ENCODE peak calls at places on chromosomes 13 and 19, in six cellular contexts. One of them, this sample, is unnamed. For H3K4me1, the result is how much of the 10 kb centered on the place peaks cover.

GRCh38 chr19:54459282-54460229 is 4.0 kb downstream of the LENG9 start:
- DNase-seq in body of pancreas: peak
- DNase-seq in aorta: peak
- DNase-seq in PC-3: no peak
- DNase-seq in heart left ventricle: no peak
- DNase-seq in thyroid gland: no peak
- DNase-seq in this sample: no peak

GRCh38 chr13:41919031-41919740 is 41.7 kb downstream of the VWA8 start:
- DNase-seq in body of pancreas: no peak
- DNase-seq in aorta: no peak
- DNase-seq in PC-3: no peak
- DNase-seq in heart left ventricle: peak
- DNase-seq in thyroid gland: no peak
- DNase-seq in this sample: no peak

GRCh38 chr13:46476174-46476573 is 76.8 kb upstream of the LRCH1 start:
- DNase-seq in body of pancreas: no peak
- DNase-seq in aorta: no peak
- DNase-seq in PC-3: no peak
- DNase-seq in heart left ventricle: no peak
- DNase-seq in thyroid gland: no peak
- DNase-seq in this sample: no peak

GRCh38 chr19:29526730-29527499 is 1.1 kb downstream of the VSTM2B start:
- DNase-seq in body of pancreas: no peak
- DNase-seq in aorta: no peak
- DNase-seq in PC-3: no peak
- DNase-seq in heart left ventricle: no peak
- DNase-seq in thyroid gland: no peak
- DNase-seq in this sample: no peak

GRCh38 chr13:112444416-112445399 is 68.6 kb downstream of the SPACA7 start:
- DNase-seq in body of pancreas: no peak
- DNase-seq in aorta: no peak
- DNase-seq in PC-3: no peak
- DNase-seq in heart left ventricle: no peak
- DNase-seq in thyroid gland: no peak
- DNase-seq in this sample: no peak

GRCh38 chr13:42926555-42926954 is 65.5 kb downstream of the EPSTI1 start:
- DNase-seq in body of pancreas: no peak
- DNase-seq in aorta: no peak
- DNase-seq in PC-3: no peak
- DNase-seq in heart left ventricle: no peak
- DNase-seq in thyroid gland: no peak
- DNase-seq in this sample: no peak

GRCh38 chr13:71290963-71291937 is 575.8 kb downstream of the DACH1 start:
- DNase-seq in body of pancreas: peak
- DNase-seq in aorta: peak
- DNase-seq in PC-3: peak
- DNase-seq in heart left ventricle: peak
- DNase-seq in thyroid gland: peak
- DNase-seq in this sample: peak

GRCh38 chr13:48804836-48805601 is 151.3 kb downstream of the CYSLTR2 start:
- DNase-seq in body of pancreas: no peak
- DNase-seq in aorta: no peak
- DNase-seq in PC-3: peak
- DNase-seq in heart left ventricle: no peak
- DNase-seq in thyroid gland: no peak
- DNase-seq in this sample: no peak

GRCh38 chr19:7395360-7395781 is 46.6 kb downstream of the ARHGEF18 start:
- DNase-seq in body of pancreas: peak
- DNase-seq in aorta: no peak
- DNase-seq in PC-3: peak
- DNase-seq in heart left ventricle: no peak
- DNase-seq in thyroid gland: no peak
- DNase-seq in this sample: no peak

GRCh38 chr19:23415561-23416191 is 20.4 kb upstream of the ZNF91 start:
- DNase-seq in body of pancreas: peak
- DNase-seq in aorta: peak
- DNase-seq in PC-3: no peak
- DNase-seq in heart left ventricle: peak
- DNase-seq in thyroid gland: peak
- DNase-seq in this sample: no peak

GRCh38 chr13:48318714-48319457 is 15.3 kb downstream of the RB1 start:
- DNase-seq in body of pancreas: peak
- DNase-seq in aorta: peak
- DNase-seq in PC-3: no peak
- DNase-seq in heart left ventricle: no peak
- DNase-seq in thyroid gland: peak
- DNase-seq in this sample: no peak

GRCh38 chr19:54253331-54254194 is 3.5 kb downstream of the LILRB5 start:
- DNase-seq in body of pancreas: no peak
- DNase-seq in aorta: no peak
- DNase-seq in PC-3: no peak
- DNase-seq in heart left ventricle: no peak
- DNase-seq in thyroid gland: no peak
- DNase-seq in this sample: no peak

GRCh38 chr19:10270616-10271394 is at the start of gene ICAM1:
- DNase-seq in body of pancreas: peak
- DNase-seq in aorta: peak
- DNase-seq in PC-3: peak
- DNase-seq in heart left ventricle: peak
- DNase-seq in thyroid gland: peak
- DNase-seq in this sample: peak

GRCh38 chr13:45415112-45415511 is 3.1 kb downstream of the SLC25A30 start:
- DNase-seq in body of pancreas: no peak
- DNase-seq in aorta: no peak
- DNase-seq in PC-3: no peak
- DNase-seq in heart left ventricle: no peak
- DNase-seq in thyroid gland: no peak
- DNase-seq in this sample: no peak

GRCh38 chr13:39016087-39016486 is 21.8 kb downstream of the PROSER1 start:
- DNase-seq in body of pancreas: no peak
- DNase-seq in aorta: no peak
- DNase-seq in PC-3: no peak
- DNase-seq in heart left ventricle: no peak
- DNase-seq in thyroid gland: no peak
- DNase-seq in this sample: no peak

GRCh38 chr19:3665681-3666544 is 34.4 kb downstream of the PIP5K1C start:
- DNase-seq in body of pancreas: peak
- DNase-seq in aorta: peak
- DNase-seq in PC-3: peak
- DNase-seq in heart left ventricle: peak
- DNase-seq in thyroid gland: peak
- DNase-seq in this sample: peak

GRCh38 chr19:17156947-17157302 is 58.2 kb upstream of the USE1 start:
- DNase-seq in body of pancreas: no peak
- DNase-seq in aorta: no peak
- DNase-seq in PC-3: no peak
- DNase-seq in heart left ventricle: no peak
- DNase-seq in thyroid gland: no peak
- DNase-seq in this sample: no peak

GRCh38 chr13:28463481-28463880 is 31.4 kb downstream of the FLT1 start:
- DNase-seq in body of pancreas: no peak
- DNase-seq in aorta: no peak
- DNase-seq in PC-3: no peak
- DNase-seq in heart left ventricle: no peak
- DNase-seq in thyroid gland: no peak
- DNase-seq in this sample: no peak
- H3K4me3 ChIP-seq in body of pancreas: no peak
- H3K4me3 ChIP-seq in aorta: no peak
- H3K4me3 ChIP-seq in PC-3: no peak
- H3K4me3 ChIP-seq in heart left ventricle: no peak
- H3K4me3 ChIP-seq in thyroid gland: no peak
- H3K4me3 ChIP-seq in this sample: no peak

GRCh38 chr13:110964229-110965037 is 49.6 kb upstream of the ANKRD10 start:
- DNase-seq in body of pancreas: no peak
- DNase-seq in aorta: no peak
- DNase-seq in PC-3: no peak
- DNase-seq in heart left ventricle: no peak
- DNase-seq in thyroid gland: no peak
- DNase-seq in this sample: no peak
- H3K27ac ChIP-seq in body of pancreas: no peak
- H3K27ac ChIP-seq in aorta: no peak
- H3K27ac ChIP-seq in PC-3: peak
- H3K27ac ChIP-seq in heart left ventricle: no peak
- H3K27ac ChIP-seq in thyroid gland: no peak
- H3K27ac ChIP-seq in this sample: no peak

GRCh38 chr19:50332014-50332263 is 2.8 kb upstream of the KCNC3 start:
- DNase-seq in body of pancreas: no peak
- DNase-seq in aorta: no peak
- DNase-seq in PC-3: no peak
- DNase-seq in heart left ventricle: no peak
- DNase-seq in thyroid gland: no peak
- DNase-seq in this sample: no peak

GRCh38 chr19:50333235-50333736 is 4.1 kb upstream of the KCNC3 start:
- DNase-seq in body of pancreas: peak
- DNase-seq in aorta: peak
- DNase-seq in PC-3: peak
- DNase-seq in heart left ventricle: peak
- DNase-seq in thyroid gland: peak
- DNase-seq in this sample: peak

GRCh38 chr19:50332264-50333038 is 3.3 kb upstream of the KCNC3 start:
- DNase-seq in body of pancreas: peak
- DNase-seq in aorta: peak
- DNase-seq in PC-3: peak
- DNase-seq in heart left ventricle: no peak
- DNase-seq in thyroid gland: peak
- DNase-seq in this sample: no peak

GRCh38 chr19:50330365-50331078 is 1.3 kb upstream of the KCNC3 start:
- DNase-seq in body of pancreas: peak
- DNase-seq in aorta: peak
- DNase-seq in PC-3: peak
- DNase-seq in heart left ventricle: peak
- DNase-seq in thyroid gland: peak
- DNase-seq in this sample: peak

DNA sequence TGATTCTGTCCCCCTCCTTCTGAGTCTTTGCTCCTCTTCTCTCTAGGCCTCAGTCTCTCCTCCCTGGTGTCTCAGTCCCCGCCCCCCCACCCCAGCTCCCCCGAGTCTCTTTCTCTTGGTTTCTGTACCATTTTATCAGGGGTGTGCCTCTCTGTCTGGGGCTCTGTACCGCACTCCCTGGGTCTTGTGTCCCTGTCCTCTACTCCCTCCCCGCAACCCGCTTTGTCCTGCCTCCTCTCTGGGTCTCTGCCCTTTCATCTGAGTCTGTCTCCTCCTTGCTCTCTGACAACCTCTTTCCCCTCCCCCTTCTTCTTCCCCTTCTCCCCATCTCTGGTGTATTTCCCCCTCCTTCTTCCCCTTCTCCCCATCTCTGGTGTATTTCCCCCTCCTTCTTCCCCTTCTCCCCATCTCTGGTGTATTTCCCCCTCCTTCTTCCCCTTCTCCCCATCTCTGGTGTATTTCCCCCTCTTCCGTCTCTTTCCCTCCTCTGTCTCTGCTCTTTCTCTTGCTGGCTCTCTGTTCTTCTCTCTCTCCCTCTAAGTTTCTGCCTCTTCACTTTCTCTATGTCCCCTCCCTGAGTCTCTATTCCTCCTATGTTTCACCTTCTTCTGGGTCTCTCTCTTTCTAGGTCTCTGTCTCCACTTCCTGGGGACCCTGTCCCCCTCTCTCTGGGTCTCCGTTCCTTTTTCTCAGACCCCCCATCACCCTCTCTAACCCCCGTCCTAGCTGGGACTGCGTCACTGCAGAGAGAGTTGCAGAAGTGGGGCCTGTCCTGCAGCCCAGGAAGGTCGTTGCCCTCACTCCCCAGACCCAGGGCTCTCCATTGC is 2.2 kb upstream of the KCNC3 start:
- DNase-seq in body of pancreas: no peak
- DNase-seq in aorta: no peak
- DNase-seq in PC-3: no peak
- DNase-seq in heart left ventricle: no peak
- DNase-seq in thyroid gland: no peak
- DNase-seq in this sample: no peak
- H3K4me1 ChIP-seq in body of pancreas: half or more
- H3K4me1 ChIP-seq in aorta: under half
- H3K4me1 ChIP-seq in PC-3: under half
- H3K4me1 ChIP-seq in heart left ventricle: under half
- H3K4me1 ChIP-seq in thyroid gland: under half
- H3K4me1 ChIP-seq in this sample: under half

DNA sequence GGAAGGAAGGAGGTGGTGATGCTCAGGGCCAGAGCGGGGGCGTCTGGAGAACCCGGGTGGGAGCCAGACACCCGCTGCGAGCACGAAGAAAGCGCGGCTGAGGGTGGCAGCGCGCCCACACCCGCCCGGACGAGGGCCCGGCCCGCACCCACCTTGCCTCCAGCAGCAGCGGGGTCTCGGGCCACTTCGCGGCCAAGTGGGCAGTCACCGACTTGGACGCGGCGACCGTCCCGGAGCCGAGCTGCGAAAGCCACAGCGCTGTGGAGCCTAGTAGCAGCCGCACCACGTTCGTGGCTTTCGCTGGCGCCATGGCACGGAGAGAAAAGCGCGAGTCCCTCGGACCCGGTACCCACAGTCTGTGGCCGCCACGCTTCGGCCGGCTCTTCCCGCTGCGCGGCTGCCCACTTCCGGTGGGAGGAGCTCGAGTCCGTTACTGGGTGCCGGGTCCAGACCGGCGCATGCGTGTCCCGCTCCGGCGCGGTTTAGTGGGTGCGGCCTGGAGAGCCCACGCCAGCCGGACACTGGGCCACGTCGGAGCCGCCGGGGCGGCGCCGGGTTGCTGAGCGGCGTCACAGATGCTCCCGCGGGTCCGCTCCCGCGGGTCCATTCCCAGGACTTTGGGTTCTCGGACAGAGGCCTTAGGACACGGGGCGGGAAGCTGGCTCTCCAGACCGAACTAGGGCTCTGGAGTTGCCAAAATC is at the start of gene UGGT2:
- DNase-seq in body of pancreas: peak
- DNase-seq in aorta: peak
- DNase-seq in PC-3: peak
- DNase-seq in heart left ventricle: peak
- DNase-seq in thyroid gland: peak
- DNase-seq in this sample: peak
- H3K4me3 ChIP-seq in body of pancreas: peak
- H3K4me3 ChIP-seq in aorta: peak
- H3K4me3 ChIP-seq in PC-3: peak
- H3K4me3 ChIP-seq in heart left ventricle: peak
- H3K4me3 ChIP-seq in thyroid gland: peak
- H3K4me3 ChIP-seq in this sample: no peak

GRCh38 chr13:28022848-28023518 is 34.5 kb upstream of the URAD start:
- DNase-seq in body of pancreas: peak
- DNase-seq in aorta: no peak
- DNase-seq in PC-3: no peak
- DNase-seq in heart left ventricle: no peak
- DNase-seq in thyroid gland: peak
- DNase-seq in this sample: no peak
- H3K27ac ChIP-seq in body of pancreas: peak
- H3K27ac ChIP-seq in aorta: no peak
- H3K27ac ChIP-seq in PC-3: no peak
- H3K27ac ChIP-seq in heart left ventricle: no peak
- H3K27ac ChIP-seq in thyroid gland: no peak
- H3K27ac ChIP-seq in this sample: no peak

This sample was measured in naive thymus-derived CD4-positive, alpha-beta T cell.